ENCODE peak calls at places on chromosomes 7 and 10, in nine cellular contexts. V is upper lobe of left lung, X is stomach, R is sigmoid colon, Q is transverse colon, N is GM12891, K is GM12878, P is breast epithelium, F is K562. S is an unnamed sample.

GRCh38 chr10:32333849-32334248 is 13.1 kb downstream of the EPC1 start:
- DNase-seq in N (no peak), Q (no peak), P (no peak), K (no peak), X (no peak), V (no peak), R (no peak), F (no peak), S (no peak)

GRCh38 chr10:113493195-113493594 is 59.7 kb upstream of the HABP2 start:
- DNase-seq in R (no peak), N (no peak), X (no peak), F (no peak), V (no peak), P (no peak), K (no peak), Q (no peak), S (no peak)

GRCh38 chr10:121696854-121697253 is 98.6 kb upstream of the FGFR2 start:
- DNase-seq in K (no peak), Q (peak; percentile 49), F (peak; percentile 48), P (no peak), R (no peak), V (no peak), N (no peak), X (peak; percentile 36), S (no peak)

GRCh38 chr10:61744469-61744868 is 81.7 kb downstream of the CABCOCO1 start:
- DNase-seq in X (no peak), F (peak; percentile 46), Q (no peak), P (no peak), K (no peak), V (no peak), N (no peak), R (no peak), S (no peak)

GRCh38 chr10:116817178-116817577 is 32.1 kb upstream of the ENO4 start:
- DNase-seq in N (no peak), Q (no peak), X (no peak), R (no peak), K (no peak), V (no peak), F (no peak), P (no peak), S (no peak)

GRCh38 chr7:106329971-106330733 is 45.4 kb upstream of the NAMPT start:
- DNase-seq in N (no peak), P (no peak), R (no peak), K (no peak), Q (no peak), X (no peak), V (no peak), F (no peak), S (no peak)

GRCh38 chr10:27197980-27198645 is 42.5 kb downstream of the ACBD5 start:
- DNase-seq in R (no peak), N (no peak), X (no peak), V (no peak), K (no peak), F (no peak), Q (no peak), P (no peak), S (no peak)

GRCh38 chr7:152411389-152411788 is 24.4 kb downstream of the KMT2C start:
- DNase-seq in P (no peak), V (no peak), F (no peak), N (no peak), X (no peak), R (no peak), Q (no peak), K (no peak), S (no peak)

GRCh38 chr10:103661951-103662405 is 168.5 kb downstream of the NEURL1 start:
- DNase-seq in N (no peak), V (no peak), K (no peak), P (no peak), F (no peak), X (no peak), R (no peak), Q (no peak), S (no peak)

GRCh38 chr10:103661198-103661950 is 167.9 kb downstream of the NEURL1 start:
- DNase-seq in X (peak; percentile 75), R (peak; percentile 98), V (peak; percentile 89), P (peak; percentile 89), F (no peak), Q (peak; percentile 77), K (no peak), N (no peak), S (peak; percentile 87)

GRCh38 chr10:103658049-103658577 is 164.6 kb downstream of the NEURL1 start:
- DNase-seq in R (no peak), K (no peak), X (no peak), F (no peak), Q (no peak), V (no peak), N (no peak), P (no peak), S (no peak)

GRCh38 chr10:103660364-103661197 is 167.1 kb downstream of the NEURL1 start:
- DNase-seq in N (no peak), X (peak; percentile 48), Q (no peak), K (no peak), F (no peak), R (peak; percentile 78), P (no peak), V (peak; percentile 88), S (peak; percentile 88)

GRCh38 chr10:103659674-103660363 is 166.3 kb downstream of the NEURL1 start:
- DNase-seq in F (no peak), X (peak; percentile 79), P (peak; percentile 76), R (peak; percentile 92), N (peak; percentile 93), V (no peak), K (no peak), Q (peak; percentile 63), S (peak; percentile 86)
- TF ChIP-seq POLR2A in F (no peak), X (peak; percentile 42), P (peak; percentile 20), R (peak; percentile 19), N (no peak), V (peak; percentile 53), K (no peak), Q (no peak), S (no peak)

GRCh38 chr7:27251136-27251512 is 8.5 kb downstream of the EVX1 start:
- DNase-seq in K (no peak), F (no peak), R (no peak), N (no peak), X (no peak), Q (no peak), P (no peak), V (no peak), S (no peak)

GRCh38 chr7:27252935-27253333 is 10.3 kb downstream of the EVX1 start:
- DNase-seq in X (no peak), Q (no peak), V (peak; percentile 51), N (no peak), P (no peak), K (no peak), F (no peak), R (no peak), S (no peak)

GRCh38 chr7:27249724-27250636 is 7.4 kb downstream of the EVX1 start:
- DNase-seq in Q (no peak), K (no peak), F (no peak), R (no peak), N (no peak), V (no peak), P (no peak), X (no peak), S (no peak)

GRCh38 chr7:27248911-27249723 is 6.5 kb downstream of the EVX1 start:
- DNase-seq in N (no peak), K (no peak), F (no peak), X (no peak), R (no peak), V (peak; percentile 58), Q (no peak), P (no peak), S (no peak)

DNA sequence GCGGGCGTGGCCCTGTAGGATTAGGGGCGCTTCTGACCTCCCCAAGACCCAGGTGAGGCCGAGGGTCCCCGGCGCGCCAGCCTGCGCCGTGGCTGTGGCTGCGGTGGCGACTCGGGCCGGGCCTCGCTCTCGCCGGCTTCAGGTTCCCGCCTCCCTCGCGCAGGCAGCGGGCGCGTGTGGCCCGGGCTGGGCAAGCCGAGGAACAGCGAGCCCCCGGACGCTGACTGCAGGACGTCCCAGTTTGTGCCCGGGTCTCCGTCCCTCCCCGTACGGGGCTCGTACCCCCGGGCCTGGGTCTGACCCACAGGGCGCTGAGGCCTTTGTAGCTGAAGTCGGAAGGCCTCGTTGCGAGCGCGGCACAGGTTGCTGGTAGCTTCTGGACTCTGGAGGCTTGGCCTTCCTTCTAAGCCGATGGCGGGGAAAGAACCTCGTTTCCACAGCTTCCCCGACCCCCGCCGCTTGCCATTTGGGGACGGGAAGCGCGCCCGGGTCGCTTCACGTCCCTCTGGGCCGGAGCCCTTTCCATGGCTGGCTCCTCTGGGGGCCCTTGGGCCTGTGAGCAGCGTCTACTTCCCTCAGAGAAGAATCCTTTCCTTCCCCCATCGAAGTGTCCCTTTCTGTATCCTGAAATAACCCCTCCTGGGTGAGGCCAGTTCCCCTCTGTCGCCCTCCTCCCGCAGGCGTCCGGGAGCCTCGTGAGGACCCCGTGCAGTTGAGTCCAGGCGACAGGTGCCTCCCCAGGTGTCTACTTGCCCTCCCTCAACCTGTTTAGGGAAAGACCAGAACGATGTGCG is 9.1 kb downstream of the EVX1 start:
- DNase-seq in V (peak; percentile 85), Q (no peak), X (no peak), N (no peak), P (no peak), F (no peak), R (no peak), K (no peak), S (no peak)
- TF ChIP-seq POLR2AphosphoS5 in V (no peak), Q (no peak), X (no peak), N (no peak), P (no peak), F (no peak), R (no peak), K (no peak), S (no peak)

GRCh38 chr7:87220734-87221215 is 1.2 kb upstream of the TMEM243 start:
- DNase-seq in X (no peak), Q (peak; percentile 28), V (no peak), F (no peak), P (no peak), R (no peak), K (no peak), N (no peak), S (no peak)

GRCh38 chr7:87217983-87218653 is 1.4 kb downstream of the TMEM243 start:
- DNase-seq in Q (no peak), X (no peak), R (no peak), V (no peak), K (no peak), P (no peak), F (no peak), N (no peak), S (no peak)

GRCh38 chr7:87220026-87220733 is 648 bp upstream of the TMEM243 start:
- DNase-seq in F (peak; percentile 62), N (peak; percentile 60), P (peak; percentile 73), K (no peak), R (peak; percentile 90), Q (peak; percentile 90), X (peak; percentile 87), V (peak; percentile 96), S (peak; percentile 96)

GRCh38 chr7:87218941-87219544 is 489 bp downstream of the TMEM243 start:
- DNase-seq in V (no peak), R (peak; percentile 85), P (peak; percentile 33), K (no peak), Q (peak; percentile 59), F (peak; percentile 39), N (peak; percentile 23), X (peak; percentile 62), S (peak; percentile 89)

GRCh38 chr7:87219545-87220025 is at the start of gene TMEM243:
- DNase-seq in R (peak; percentile 86), F (peak; percentile 66), X (peak; percentile 79), Q (peak; percentile 86), V (peak; percentile 95), N (peak; percentile 71), K (peak; percentile 45), P (peak; percentile 62), S (peak; percentile 98)
- TF ChIP-seq POLR2A in R (no peak), F (no peak), X (peak; percentile 15), Q (peak; percentile 74), V (peak; percentile 86), N (peak; percentile 82), K (peak; percentile 90), P (peak; percentile 58), S (peak; percentile 84)

GRCh38 chr7:26190417-26190869 is 10.1 kb downstream of the HNRNPA2B1 start:
- DNase-seq in X (no peak), F (no peak), V (no peak), K (no peak), Q (no peak), N (no peak), P (no peak), R (no peak), S (no peak)

GRCh38 chr7:26189000-26189539 is 11.5 kb downstream of the HNRNPA2B1 start:
- DNase-seq in P (no peak), X (no peak), F (no peak), N (no peak), K (no peak), R (no peak), V (no peak), Q (no peak), S (no peak)

GRCh38 chr7:26188291-26188999 is 12.1 kb downstream of the HNRNPA2B1 start:
- DNase-seq in Q (no peak), X (no peak), P (no peak), V (no peak), F (no peak), R (no peak), K (no peak), N (no peak), S (no peak)

GRCh38 chr7:26191233-26191973 is 9.1 kb downstream of the HNRNPA2B1 start:
- DNase-seq in F (no peak), P (no peak), X (no peak), N (no peak), Q (no peak), R (no peak), V (no peak), K (no peak), S (no peak)

DNA sequence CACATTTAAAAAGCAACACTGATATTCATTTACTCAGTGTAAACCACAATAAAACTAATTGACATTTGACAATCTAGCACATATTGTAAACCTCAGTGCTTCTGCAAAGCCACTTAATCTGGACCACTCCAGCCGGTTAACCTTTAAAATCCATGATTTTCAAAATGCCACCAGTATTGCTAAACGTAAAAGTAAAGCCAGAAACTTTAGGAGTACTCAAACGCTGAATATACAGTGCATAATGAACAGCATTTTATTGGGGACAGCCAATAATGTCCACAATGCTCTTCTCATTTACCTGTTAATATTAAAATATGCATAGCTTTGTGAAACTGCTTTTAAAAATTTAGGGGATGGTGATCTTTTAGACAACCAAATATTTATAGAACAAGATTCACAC is 10.8 kb downstream of the HNRNPA2B1 start:
- DNase-seq in V (no peak), P (no peak), X (no peak), R (no peak), N (no peak), Q (no peak), F (no peak), K (no peak), S (no peak)
- TF ChIP-seq POLR2AphosphoS5 in V (no peak), P (no peak), X (no peak), R (no peak), N (no peak), Q (no peak), F (peak; percentile 71), K (no peak), S (no peak)

S was measured in spleen.